ENCODE peak calls at places on chromosomes 7 and 10, in six cellular contexts. V is NB4, J is AG10803, W is spleen, C is stomach, B is prostate gland. I is an unnamed sample.

GRCh38 chr7:92723978-92724377 is 112.4 kb downstream of the CDK6 start:
- DNase-seq in W (no peak), C (no peak), B (no peak), V (peak), J (no peak), I (no peak)

GRCh38 chr10:115727114-115727513 is 545.9 kb downstream of the GFRA1 start:
- DNase-seq in J (no peak), W (no peak), C (no peak), B (no peak), V (no peak), I (no peak)

GRCh38 chr10:58952747-58953466 is 223.5 kb upstream of the PHYHIPL start:
- DNase-seq in C (peak), J (peak), B (peak), W (no peak), V (peak), I (peak)

GRCh38 chr10:62352356-62352963 is 21.7 kb upstream of the ZNF365 start:
- DNase-seq in J (peak), C (no peak), W (no peak), V (no peak), B (no peak), I (peak)

GRCh38 chr7:92695308-92696261 is 105.4 kb upstream of the FAM133B start:
- DNase-seq in J (peak), B (peak), C (peak), V (no peak), W (no peak), I (peak)

GRCh38 chr10:4059471-4060138 is 274.6 kb upstream of the KLF6 start:
- DNase-seq in B (no peak), V (peak), C (no peak), W (no peak), J (no peak), I (no peak)

GRCh38 chr7:128247640-128248194 is 6.6 kb downstream of the LEP start:
- DNase-seq in C (no peak), V (peak), B (no peak), W (no peak), J (peak), I (peak)

GRCh38 chr10:103803941-103804340 is 51.4 kb downstream of the SH3PXD2A start:
- DNase-seq in J (no peak), W (no peak), B (no peak), V (no peak), C (no peak), I (no peak)

GRCh38 chr7:105493928-105494325 is 28.1 kb downstream of the PUS7 start:
- DNase-seq in B (peak), W (no peak), V (no peak), C (peak), J (peak), I (peak)

GRCh38 chr10:112790030-112790429 is 160.0 kb upstream of the TCF7L2 start:
- DNase-seq in W (no peak), C (no peak), B (no peak), V (no peak), J (no peak), I (no peak)

GRCh38 chr10:75207868-75208167 is 2.8 kb upstream of the VDAC2 start:
- DNase-seq in J (no peak), B (no peak), W (no peak), C (no peak), V (no peak), I (no peak)

GRCh38 chr7:44288381-44288685 is 37.1 kb downstream of the CAMK2B start:
- DNase-seq in V (no peak), J (no peak), C (peak), W (no peak), B (no peak), I (no peak)

GRCh38 chr7:41630741-41631140 is 72.1 kb downstream of the INHBA start:
- DNase-seq in C (no peak), B (no peak), J (no peak), V (no peak), W (no peak), I (no peak)

GRCh38 chr7:128876978-128877755 is 14.5 kb downstream of the ATP6V1F start:
- DNase-seq in V (no peak), C (no peak), B (no peak), J (no peak), W (peak), I (no peak)

GRCh38 chr7:106126170-106126938 is 14.2 kb upstream of the SYPL1 start:
- DNase-seq in B (no peak), V (peak), J (peak), W (no peak), C (peak), I (peak)

GRCh38 chr7:6106140-6106904 is 75.1 kb downstream of the ANKRD61 start:
- DNase-seq in V (peak), C (no peak), J (peak), W (no peak), B (peak), I (peak)

GRCh38 chr7:2417981-2418481 is 14.6 kb downstream of the CHST12 start:
- DNase-seq in C (no peak), V (no peak), W (no peak), B (no peak), J (peak), I (no peak)

GRCh38 chr10:78520737-78521430 is 487.2 kb downstream of the RPS24 start:
- DNase-seq in B (no peak), W (no peak), C (no peak), V (peak), J (peak), I (peak)

GRCh38 chr10:5606864-5607263 is 59.5 kb downstream of the ASB13 start:
- DNase-seq in J (no peak), V (no peak), B (no peak), W (no peak), C (no peak), I (no peak)

GRCh38 chr7:142477079-142477651 is 219.3 kb upstream of the PRSS58 start:
- DNase-seq in C (no peak), W (no peak), J (peak), B (no peak), V (peak), I (peak)

GRCh38 chr10:111650088-111650487 is 533.5 kb downstream of the GPAM start:
- DNase-seq in V (peak), W (no peak), J (no peak), B (no peak), C (no peak), I (no peak)

GRCh38 chr10:17005621-17006566 is 123.7 kb downstream of the CUBN start:
- DNase-seq in J (no peak), B (no peak), V (no peak), C (no peak), W (no peak), I (peak)

GRCh38 chr10:78332013-78332412 is 298.4 kb downstream of the RPS24 start:
- DNase-seq in J (peak), B (peak), V (no peak), C (no peak), W (no peak), I (no peak)

GRCh38 chr10:66627156-66627555 is 298.7 kb upstream of the LRRTM3 start:
- DNase-seq in W (no peak), J (no peak), C (no peak), B (no peak), V (peak), I (peak)
- TF ChIP-seq CTCF in W (no peak), J (no peak), C (no peak), B (no peak), V (peak), I (peak)

DNA sequence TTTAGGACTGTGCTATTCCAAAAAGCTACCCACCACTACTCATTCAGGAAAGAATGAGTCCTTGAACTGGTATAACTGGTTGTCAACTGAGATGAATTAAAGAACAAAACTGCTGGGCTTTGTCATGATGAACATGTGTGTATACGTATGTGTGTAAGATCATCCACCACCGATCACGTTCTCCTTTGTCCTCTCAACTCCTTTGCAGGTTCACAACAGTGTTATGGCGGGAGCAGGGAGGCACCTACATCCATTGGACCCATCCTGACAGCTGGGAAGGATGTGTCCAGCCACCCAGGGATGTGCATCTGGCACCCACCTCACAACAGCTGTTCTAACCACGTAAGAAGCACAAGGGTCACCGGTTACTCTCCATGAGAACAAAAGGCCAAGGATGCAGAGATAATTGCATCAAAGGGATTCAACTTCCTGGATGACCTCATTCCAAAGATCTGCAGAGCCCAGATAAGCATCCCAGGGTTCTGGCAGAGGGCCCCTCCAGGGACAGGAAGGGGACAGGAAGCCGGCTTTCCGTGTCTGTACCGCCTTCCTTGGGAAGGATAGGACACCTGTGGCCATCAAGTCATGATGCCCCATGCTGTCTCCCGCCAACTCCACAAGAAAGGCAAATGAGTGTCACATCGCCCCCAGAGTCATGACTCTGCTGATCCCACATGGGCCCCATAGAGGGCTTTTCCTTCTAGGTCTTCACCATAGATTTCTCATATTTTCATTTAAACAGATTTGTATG is 66.1 kb downstream of the STEAP1B start:
- DNase-seq in B (no peak), J (peak), V (no peak), W (peak), C (no peak), I (peak)
- H3K4me3 ChIP-seq in B (no peak), J (no peak), V (no peak), W (no peak), C (no peak), I (no peak)

DNA sequence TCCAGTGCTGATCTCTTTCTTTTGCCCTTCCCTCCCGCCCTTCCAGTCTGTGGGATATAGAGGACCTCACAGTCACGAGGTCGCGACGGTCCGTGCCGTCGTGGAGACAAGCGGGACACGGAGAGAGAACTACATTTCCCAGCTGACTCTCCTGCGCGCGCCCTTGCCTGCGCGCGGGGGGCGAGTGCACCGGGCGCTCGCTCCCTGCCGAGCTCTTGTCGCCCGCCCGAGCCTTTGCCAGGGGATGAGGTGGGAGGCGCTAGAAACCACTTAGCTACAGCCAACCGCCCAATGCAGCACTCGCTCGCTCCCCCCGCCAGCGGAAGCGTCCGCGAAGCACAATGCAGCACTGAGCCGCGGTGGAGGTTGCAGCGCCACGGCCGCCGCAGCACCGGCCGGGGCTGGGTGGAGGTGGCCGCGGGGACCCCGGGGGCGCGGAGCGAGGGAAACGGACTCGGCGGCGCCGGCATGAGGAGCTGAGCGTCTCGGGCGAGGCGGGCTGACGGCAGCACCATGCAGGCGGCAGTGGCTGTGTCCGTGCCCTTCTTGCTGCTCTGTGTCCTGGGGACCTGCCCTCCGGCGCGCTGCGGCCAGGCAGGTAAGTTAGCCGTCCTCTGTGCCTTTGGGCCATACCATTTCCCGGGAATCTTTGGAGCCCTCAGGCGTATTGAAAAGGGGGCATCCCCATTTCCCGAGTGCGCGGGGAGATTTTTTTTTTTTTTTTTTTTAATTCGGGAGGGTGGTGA is at the start of gene ADAM22:
- DNase-seq in W (peak), J (peak), V (peak), B (peak), C (peak), I (peak)
- TF ChIP-seq CTCF in W (no peak), J (no peak), V (no peak), B (no peak), C (no peak), I (no peak)

GRCh38 chr7:50653997-50654425 is 88.8 kb upstream of the DDC start:
- DNase-seq in B (peak), V (no peak), C (peak), J (peak), W (peak), I (peak)
- H3K4me3 ChIP-seq in B (no peak), V (no peak), C (no peak), J (no peak), W (no peak), I (no peak)

GRCh38 chr7:25565949-25566348 is 337.7 kb upstream of the NPVF start:
- DNase-seq in W (no peak), V (peak), B (peak), C (peak), J (peak), I (peak)
- TF ChIP-seq CTCF in W (peak), V (peak), B (peak), C (peak), J (peak), I (peak)

DNA sequence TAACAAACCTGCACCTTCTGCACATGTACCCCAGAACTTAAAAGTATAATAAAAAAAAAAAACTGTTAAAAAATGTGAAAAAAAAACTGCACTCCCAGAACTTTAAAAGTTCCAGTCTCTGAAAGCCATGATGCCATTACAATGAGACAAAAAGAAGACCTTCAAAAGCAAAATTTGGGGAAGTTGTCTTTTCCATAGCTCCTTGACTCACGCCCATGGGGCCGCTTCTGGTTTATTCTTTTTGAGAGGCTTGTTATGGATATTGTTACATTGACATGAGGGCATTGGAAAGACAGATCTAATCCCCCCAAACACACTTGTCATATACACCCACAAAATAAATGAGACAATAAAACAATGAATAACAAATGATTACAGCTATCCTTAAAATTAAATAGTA is 805 bp downstream of the BLNK start:
- DNase-seq in C (no peak), J (no peak), W (no peak), B (no peak), V (no peak), I (no peak)
- H3K4me3 ChIP-seq in C (peak), J (no peak), W (peak), B (peak), V (no peak), I (no peak)

GRCh38 chr7:111172573-111172972 is 81.6 kb downstream of the LRRN3 start:
- DNase-seq in B (no peak), W (no peak), V (no peak), C (no peak), J (no peak), I (no peak)
- TF ChIP-seq CTCF in B (no peak), W (no peak), V (no peak), C (no peak), J (no peak), I (no peak)

GRCh38 chr10:89330537-89330936 is 2.7 kb downstream of the IFIT3 start:
- DNase-seq in C (no peak), B (no peak), V (no peak), W (no peak), J (no peak), I (no peak)

GRCh38 chr10:89337493-89337892 is 9.7 kb downstream of the IFIT3 start:
- DNase-seq in W (no peak), V (no peak), B (no peak), C (no peak), J (peak), I (peak)

GRCh38 chr10:89332092-89332633 is 4.4 kb downstream of the IFIT3 start:
- DNase-seq in J (peak), B (no peak), C (no peak), V (peak), W (no peak), I (peak)

GRCh38 chr10:89327803-89328441 is at the start of gene IFIT3:
- DNase-seq in B (peak), C (peak), J (peak), W (no peak), V (peak), I (peak)

GRCh38 chr10:89332718-89333281 is 5.0 kb downstream of the IFIT3 start:
- DNase-seq in J (no peak), C (no peak), B (no peak), V (no peak), W (no peak), I (no peak)
- H3K4me3 ChIP-seq in J (peak), C (peak), B (peak), V (peak), W (peak), I (peak)

DNA sequence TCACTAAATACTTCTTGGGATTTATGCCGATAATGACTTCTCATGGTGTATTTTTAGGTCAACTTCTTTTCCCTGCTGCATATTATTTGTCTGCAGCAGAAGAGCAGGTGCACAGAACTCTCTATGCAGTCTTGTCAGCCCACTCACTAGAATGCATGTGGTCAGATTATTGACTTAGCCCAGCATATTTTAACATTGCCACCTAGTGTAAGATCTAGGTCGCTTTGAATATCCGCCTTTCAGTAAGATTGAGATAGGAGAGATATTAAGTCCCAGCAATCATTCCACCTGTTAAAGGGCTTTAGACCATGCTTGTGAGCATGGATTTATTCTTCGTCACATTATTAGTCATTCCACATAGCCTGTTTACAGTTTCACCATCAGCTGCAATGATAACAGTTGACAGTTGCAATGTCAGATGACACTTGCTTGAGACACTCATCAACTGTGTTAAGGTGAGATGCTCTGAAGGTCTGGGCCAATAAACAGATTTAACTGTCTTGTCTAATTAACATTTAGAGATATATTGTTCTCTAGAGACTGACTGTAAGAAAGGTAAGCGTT is 491.7 kb downstream of the ARL4A start:
- DNase-seq in J (no peak), C (no peak), W (no peak), B (no peak), V (peak), I (peak)
- TF ChIP-seq CTCF in J (peak), C (peak), W (no peak), B (no peak), V (peak), I (peak)

GRCh38 chr10:99927719-99928280 is 81.9 kb downstream of the DNMBP start:
- DNase-seq in J (no peak), B (no peak), W (no peak), C (no peak), V (peak), I (no peak)
- H3K4me3 ChIP-seq in J (no peak), B (peak), W (no peak), C (peak), V (no peak), I (no peak)

I was measured in astrocyte of the spinal cord.